ENCODE peak calls at places on chromosomes 4 and X, in eight cellular contexts. One of them, this sample, is unnamed.

GRCh38 chr4:40458683-40459082 is 123.5 kb downstream of the CHRNA9 start:
- DNase-seq in ascending aorta: no peak
- DNase-seq in neural progenitor cell: no peak
- DNase-seq in AG04450: no peak
- DNase-seq in activated gamma-delta T cell treated with Interleukin-2 at 50 U/mL for 16 hours: no peak
- DNase-seq in iris pigment epithelial cell: no peak
- DNase-seq in stomach: no peak
- DNase-seq in T47D: no peak
- DNase-seq in this sample: no peak

GRCh38 chrX:13750204-13750603 is 15.7 kb downstream of the OFD1 start:
- DNase-seq in ascending aorta: no peak
- DNase-seq in neural progenitor cell: peak
- DNase-seq in AG04450: no peak
- DNase-seq in activated gamma-delta T cell treated with Interleukin-2 at 50 U/mL for 16 hours: no peak
- DNase-seq in iris pigment epithelial cell: peak
- DNase-seq in stomach: no peak
- DNase-seq in T47D: peak
- DNase-seq in this sample: no peak

GRCh38 chr4:92307156-92307555 is 3.4 kb downstream of the GRID2 start:
- DNase-seq in ascending aorta: no peak
- DNase-seq in neural progenitor cell: no peak
- DNase-seq in AG04450: no peak
- DNase-seq in activated gamma-delta T cell treated with Interleukin-2 at 50 U/mL for 16 hours: no peak
- DNase-seq in iris pigment epithelial cell: no peak
- DNase-seq in stomach: no peak
- DNase-seq in T47D: no peak
- DNase-seq in this sample: no peak

GRCh38 chr4:28391877-28392276 is 1531.2 kb downstream of the STIM2 start:
- DNase-seq in ascending aorta: no peak
- DNase-seq in neural progenitor cell: no peak
- DNase-seq in AG04450: no peak
- DNase-seq in activated gamma-delta T cell treated with Interleukin-2 at 50 U/mL for 16 hours: no peak
- DNase-seq in iris pigment epithelial cell: peak
- DNase-seq in stomach: no peak
- DNase-seq in T47D: no peak
- DNase-seq in this sample: no peak

GRCh38 chr4:1879491-1879890 is 8.3 kb downstream of the NSD2 start:
- DNase-seq in ascending aorta: no peak
- DNase-seq in neural progenitor cell: no peak
- DNase-seq in AG04450: no peak
- DNase-seq in activated gamma-delta T cell treated with Interleukin-2 at 50 U/mL for 16 hours: no peak
- DNase-seq in iris pigment epithelial cell: no peak
- DNase-seq in stomach: no peak
- DNase-seq in T47D: no peak
- DNase-seq in this sample: peak

GRCh38 chrX:55490974-55491373 is 1.3 kb upstream of the USP51 start:
- DNase-seq in ascending aorta: peak
- DNase-seq in neural progenitor cell: no peak
- DNase-seq in AG04450: no peak
- DNase-seq in activated gamma-delta T cell treated with Interleukin-2 at 50 U/mL for 16 hours: no peak
- DNase-seq in iris pigment epithelial cell: no peak
- DNase-seq in stomach: no peak
- DNase-seq in T47D: no peak
- DNase-seq in this sample: no peak

GRCh38 chr4:931194-931959 is 739 bp downstream of the GAK start:
- DNase-seq in ascending aorta: peak
- DNase-seq in neural progenitor cell: no peak
- DNase-seq in AG04450: no peak
- DNase-seq in activated gamma-delta T cell treated with Interleukin-2 at 50 U/mL for 16 hours: peak
- DNase-seq in iris pigment epithelial cell: peak
- DNase-seq in stomach: no peak
- DNase-seq in T47D: no peak
- DNase-seq in this sample: peak

GRCh38 chr4:111466821-111467605 is 678.2 kb upstream of the FAM241A start:
- DNase-seq in ascending aorta: no peak
- DNase-seq in neural progenitor cell: no peak
- DNase-seq in AG04450: no peak
- DNase-seq in activated gamma-delta T cell treated with Interleukin-2 at 50 U/mL for 16 hours: no peak
- DNase-seq in iris pigment epithelial cell: no peak
- DNase-seq in stomach: no peak
- DNase-seq in T47D: no peak
- DNase-seq in this sample: no peak

GRCh38 chrX:153884136-153885076 is 1.6 kb downstream of the L1CAM start:
- DNase-seq in ascending aorta: no peak
- DNase-seq in neural progenitor cell: no peak
- DNase-seq in AG04450: no peak
- DNase-seq in activated gamma-delta T cell treated with Interleukin-2 at 50 U/mL for 16 hours: no peak
- DNase-seq in iris pigment epithelial cell: no peak
- DNase-seq in stomach: no peak
- DNase-seq in T47D: peak
- DNase-seq in this sample: peak

GRCh38 chr4:41145571-41146078 is 68.7 kb downstream of the APBB2 start:
- DNase-seq in ascending aorta: no peak
- DNase-seq in neural progenitor cell: peak
- DNase-seq in AG04450: no peak
- DNase-seq in activated gamma-delta T cell treated with Interleukin-2 at 50 U/mL for 16 hours: no peak
- DNase-seq in iris pigment epithelial cell: no peak
- DNase-seq in stomach: no peak
- DNase-seq in T47D: no peak
- DNase-seq in this sample: no peak

GRCh38 chr4:133624744-133625143 is 475.6 kb downstream of the PCDH10 start:
- DNase-seq in ascending aorta: no peak
- DNase-seq in neural progenitor cell: peak
- DNase-seq in AG04450: no peak
- DNase-seq in activated gamma-delta T cell treated with Interleukin-2 at 50 U/mL for 16 hours: no peak
- DNase-seq in iris pigment epithelial cell: no peak
- DNase-seq in stomach: no peak
- DNase-seq in T47D: peak
- DNase-seq in this sample: no peak

GRCh38 chr4:2385450-2386020 is 32.9 kb downstream of the ZFYVE28 start:
- DNase-seq in ascending aorta: no peak
- DNase-seq in neural progenitor cell: peak
- DNase-seq in AG04450: no peak
- DNase-seq in activated gamma-delta T cell treated with Interleukin-2 at 50 U/mL for 16 hours: no peak
- DNase-seq in iris pigment epithelial cell: no peak
- DNase-seq in stomach: no peak
- DNase-seq in T47D: no peak
- DNase-seq in this sample: no peak

GRCh38 chr4:140158234-140159030 is 4.4 kb upstream of the MAML3 start:
- DNase-seq in ascending aorta: no peak
- DNase-seq in neural progenitor cell: no peak
- DNase-seq in AG04450: no peak
- DNase-seq in activated gamma-delta T cell treated with Interleukin-2 at 50 U/mL for 16 hours: no peak
- DNase-seq in iris pigment epithelial cell: no peak
- DNase-seq in stomach: peak
- DNase-seq in T47D: no peak
- DNase-seq in this sample: no peak

GRCh38 chrX:128781506-128781905 is 729.3 kb upstream of the ACTRT1 start:
- DNase-seq in ascending aorta: no peak
- DNase-seq in neural progenitor cell: peak
- DNase-seq in AG04450: no peak
- DNase-seq in activated gamma-delta T cell treated with Interleukin-2 at 50 U/mL for 16 hours: peak
- DNase-seq in iris pigment epithelial cell: peak
- DNase-seq in stomach: peak
- DNase-seq in T47D: peak
- DNase-seq in this sample: peak

GRCh38 chr4:125358453-125358852 is 43.7 kb downstream of the FAT4 start:
- DNase-seq in ascending aorta: no peak
- DNase-seq in neural progenitor cell: peak
- DNase-seq in AG04450: no peak
- DNase-seq in activated gamma-delta T cell treated with Interleukin-2 at 50 U/mL for 16 hours: no peak
- DNase-seq in iris pigment epithelial cell: no peak
- DNase-seq in stomach: no peak
- DNase-seq in T47D: no peak
- DNase-seq in this sample: no peak

GRCh38 chr4:119652978-119653377 is 24.4 kb upstream of the PDE5A start:
- DNase-seq in ascending aorta: no peak
- DNase-seq in neural progenitor cell: no peak
- DNase-seq in AG04450: peak
- DNase-seq in activated gamma-delta T cell treated with Interleukin-2 at 50 U/mL for 16 hours: no peak
- DNase-seq in iris pigment epithelial cell: peak
- DNase-seq in stomach: no peak
- DNase-seq in T47D: no peak
- DNase-seq in this sample: no peak

GRCh38 chr4:4541661-4542570 is at the start of gene STX18:
- DNase-seq in ascending aorta: peak
- DNase-seq in neural progenitor cell: peak
- DNase-seq in AG04450: peak
- DNase-seq in activated gamma-delta T cell treated with Interleukin-2 at 50 U/mL for 16 hours: peak
- DNase-seq in iris pigment epithelial cell: peak
- DNase-seq in stomach: peak
- DNase-seq in T47D: peak
- DNase-seq in this sample: peak